ENCODE peak calls at places on chromosomes 16 and 17, in nine cellular contexts. One of them, this sample, is unnamed.

GRCh38 chr17:5986644-5987043 is 83.5 kb upstream of the WSCD1 start:
- DNase-seq in uterus: no peak
- DNase-seq in adrenal gland: no peak
- DNase-seq in heart left ventricle: no peak
- DNase-seq in Peyer's patch: no peak
- DNase-seq in GM12891: no peak
- DNase-seq in sigmoid colon: no peak
- DNase-seq in esophagus squamous epithelium: no peak
- DNase-seq in endothelial cell of umbilical vein: no peak
- DNase-seq in this sample: no peak

GRCh38 chr17:46157443-46158107 is 35.7 kb downstream of the KANSL1 start:
- DNase-seq in uterus: no peak
- DNase-seq in adrenal gland: no peak
- DNase-seq in heart left ventricle: no peak
- DNase-seq in Peyer's patch: no peak
- DNase-seq in GM12891: no peak
- DNase-seq in sigmoid colon: no peak
- DNase-seq in esophagus squamous epithelium: no peak
- DNase-seq in endothelial cell of umbilical vein: peak
- DNase-seq in this sample: no peak

GRCh38 chr17:61449707-61450640 is 2.2 kb upstream of the TBX4 start:
- DNase-seq in uterus: no peak
- DNase-seq in adrenal gland: no peak
- DNase-seq in heart left ventricle: no peak
- DNase-seq in Peyer's patch: no peak
- DNase-seq in GM12891: no peak
- DNase-seq in sigmoid colon: no peak
- DNase-seq in esophagus squamous epithelium: no peak
- DNase-seq in endothelial cell of umbilical vein: no peak
- DNase-seq in this sample: no peak

GRCh38 chr17:78539771-78540170 is 37.4 kb downstream of the DNAH17 start:
- DNase-seq in uterus: no peak
- DNase-seq in adrenal gland: no peak
- DNase-seq in heart left ventricle: no peak
- DNase-seq in Peyer's patch: no peak
- DNase-seq in GM12891: no peak
- DNase-seq in sigmoid colon: peak
- DNase-seq in esophagus squamous epithelium: no peak
- DNase-seq in endothelial cell of umbilical vein: no peak
- DNase-seq in this sample: no peak

GRCh38 chr16:88688013-88688778 is 1.9 kb upstream of the SNAI3 start:
- DNase-seq in uterus: no peak
- DNase-seq in adrenal gland: no peak
- DNase-seq in heart left ventricle: no peak
- DNase-seq in Peyer's patch: peak
- DNase-seq in GM12891: no peak
- DNase-seq in sigmoid colon: no peak
- DNase-seq in esophagus squamous epithelium: no peak
- DNase-seq in endothelial cell of umbilical vein: no peak
- DNase-seq in this sample: no peak

GRCh38 chr16:35506018-35506897 is 2046.8 kb downstream of the TP53TG3F start:
- DNase-seq in uterus: no peak
- DNase-seq in adrenal gland: no peak
- DNase-seq in heart left ventricle: no peak
- DNase-seq in Peyer's patch: no peak
- DNase-seq in GM12891: no peak
- DNase-seq in sigmoid colon: no peak
- DNase-seq in esophagus squamous epithelium: no peak
- DNase-seq in endothelial cell of umbilical vein: no peak
- DNase-seq in this sample: no peak

GRCh38 chr16:15440852-15441251 is 6.5 kb downstream of the BMERB1 start:
- DNase-seq in uterus: no peak
- DNase-seq in adrenal gland: peak
- DNase-seq in heart left ventricle: no peak
- DNase-seq in Peyer's patch: no peak
- DNase-seq in GM12891: no peak
- DNase-seq in sigmoid colon: no peak
- DNase-seq in esophagus squamous epithelium: no peak
- DNase-seq in endothelial cell of umbilical vein: peak
- DNase-seq in this sample: peak

GRCh38 chr17:81440511-81441244 is 45.4 kb downstream of the BAHCC1 start:
- DNase-seq in uterus: no peak
- DNase-seq in adrenal gland: no peak
- DNase-seq in heart left ventricle: no peak
- DNase-seq in Peyer's patch: no peak
- DNase-seq in GM12891: peak
- DNase-seq in sigmoid colon: no peak
- DNase-seq in esophagus squamous epithelium: no peak
- DNase-seq in endothelial cell of umbilical vein: peak
- DNase-seq in this sample: no peak

GRCh38 chr16:1454561-1454960 is 10.2 kb upstream of the CCDC154 start:
- DNase-seq in uterus: no peak
- DNase-seq in adrenal gland: no peak
- DNase-seq in heart left ventricle: no peak
- DNase-seq in Peyer's patch: no peak
- DNase-seq in GM12891: no peak
- DNase-seq in sigmoid colon: no peak
- DNase-seq in esophagus squamous epithelium: no peak
- DNase-seq in endothelial cell of umbilical vein: no peak
- DNase-seq in this sample: no peak

GRCh38 chr17:55466671-55467070 is 44.6 kb downstream of the SMIM36 start:
- DNase-seq in uterus: no peak
- DNase-seq in adrenal gland: no peak
- DNase-seq in heart left ventricle: peak
- DNase-seq in Peyer's patch: no peak
- DNase-seq in GM12891: no peak
- DNase-seq in sigmoid colon: no peak
- DNase-seq in esophagus squamous epithelium: no peak
- DNase-seq in endothelial cell of umbilical vein: no peak
- DNase-seq in this sample: no peak

GRCh38 chr16:83409347-83409746 is 398.4 kb upstream of the HSBP1 start:
- DNase-seq in uterus: no peak
- DNase-seq in adrenal gland: no peak
- DNase-seq in heart left ventricle: no peak
- DNase-seq in Peyer's patch: no peak
- DNase-seq in GM12891: no peak
- DNase-seq in sigmoid colon: no peak
- DNase-seq in esophagus squamous epithelium: no peak
- DNase-seq in endothelial cell of umbilical vein: no peak
- DNase-seq in this sample: no peak

GRCh38 chr16:29662729-29663019 is 373 bp upstream of the SPN start:
- DNase-seq in uterus: no peak
- DNase-seq in adrenal gland: no peak
- DNase-seq in heart left ventricle: no peak
- DNase-seq in Peyer's patch: no peak
- DNase-seq in GM12891: no peak
- DNase-seq in sigmoid colon: no peak
- DNase-seq in esophagus squamous epithelium: no peak
- DNase-seq in endothelial cell of umbilical vein: no peak
- DNase-seq in this sample: no peak

GRCh38 chr16:79632289-79632688 is 31.8 kb upstream of the MAF start:
- DNase-seq in uterus: no peak
- DNase-seq in adrenal gland: peak
- DNase-seq in heart left ventricle: no peak
- DNase-seq in Peyer's patch: no peak
- DNase-seq in GM12891: no peak
- DNase-seq in sigmoid colon: no peak
- DNase-seq in esophagus squamous epithelium: no peak
- DNase-seq in endothelial cell of umbilical vein: no peak
- DNase-seq in this sample: no peak

DNA sequence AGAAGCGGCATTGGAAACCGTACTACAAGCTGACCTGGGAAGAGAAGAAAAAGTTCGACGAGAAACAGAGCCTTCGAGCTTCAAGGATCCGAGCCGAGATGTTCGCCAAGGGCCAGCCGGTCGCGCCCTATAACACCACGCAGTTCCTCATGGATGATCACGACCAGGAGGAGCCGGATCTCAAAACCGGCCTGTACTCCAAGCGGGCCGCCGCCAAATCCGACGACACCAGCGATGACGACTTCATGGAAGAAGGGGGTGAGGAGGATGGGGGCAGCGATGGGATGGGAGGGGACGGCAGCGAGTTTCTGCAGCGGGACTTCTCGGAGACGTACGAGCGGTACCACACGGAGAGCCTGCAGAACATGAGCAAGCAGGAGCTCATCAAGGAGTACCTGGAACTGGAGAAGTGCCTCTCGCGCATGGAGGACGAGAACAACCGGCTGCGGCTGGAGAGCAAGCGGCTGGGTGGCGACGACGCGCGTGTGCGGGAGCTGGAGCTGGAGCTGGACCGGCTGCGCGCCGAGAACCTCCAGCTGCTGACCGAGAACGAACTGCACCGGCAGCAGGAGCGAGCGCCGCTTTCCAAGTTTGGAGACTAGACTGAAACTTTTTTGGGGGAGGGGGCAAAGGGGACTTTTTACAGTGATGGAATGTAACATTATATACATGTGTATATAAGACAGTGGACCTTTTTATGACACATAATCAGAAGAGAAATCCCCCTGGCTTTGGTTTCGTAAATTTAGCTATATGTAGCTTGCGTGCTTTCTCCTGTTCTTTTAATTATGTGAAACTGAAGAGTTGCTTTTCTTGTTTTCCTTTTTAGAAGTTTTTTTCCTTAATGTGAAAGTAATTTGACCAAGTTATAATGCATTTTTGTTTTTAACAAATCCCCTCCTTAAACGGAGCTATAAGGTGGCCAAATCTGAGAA is 1.7 kb downstream of the HEXIM1 start:
- DNase-seq in uterus: peak
- DNase-seq in adrenal gland: peak
- DNase-seq in heart left ventricle: peak
- DNase-seq in Peyer's patch: peak
- DNase-seq in GM12891: no peak
- DNase-seq in sigmoid colon: peak
- DNase-seq in esophagus squamous epithelium: no peak
- DNase-seq in endothelial cell of umbilical vein: peak
- DNase-seq in this sample: no peak
- TF ChIP-seq POLR2A in uterus: no peak
- TF ChIP-seq POLR2A in adrenal gland: no peak
- TF ChIP-seq POLR2A in heart left ventricle: no peak
- TF ChIP-seq POLR2A in Peyer's patch: no peak
- TF ChIP-seq POLR2A in GM12891: peak
- TF ChIP-seq POLR2A in sigmoid colon: peak
- TF ChIP-seq POLR2A in esophagus squamous epithelium: no peak
- TF ChIP-seq POLR2A in endothelial cell of umbilical vein: peak
- TF ChIP-seq POLR2A in this sample: peak

GRCh38 chr17:40100419-40100668 is at the start of gene NR1D1:
- DNase-seq in uterus: no peak
- DNase-seq in adrenal gland: no peak
- DNase-seq in heart left ventricle: no peak
- DNase-seq in Peyer's patch: no peak
- DNase-seq in GM12891: no peak
- DNase-seq in sigmoid colon: no peak
- DNase-seq in esophagus squamous epithelium: no peak
- DNase-seq in endothelial cell of umbilical vein: no peak
- DNase-seq in this sample: no peak
- TF ChIP-seq POLR2A in uterus: peak
- TF ChIP-seq POLR2A in adrenal gland: peak
- TF ChIP-seq POLR2A in heart left ventricle: peak
- TF ChIP-seq POLR2A in Peyer's patch: peak
- TF ChIP-seq POLR2A in GM12891: no peak
- TF ChIP-seq POLR2A in sigmoid colon: peak
- TF ChIP-seq POLR2A in esophagus squamous epithelium: no peak
- TF ChIP-seq POLR2A in endothelial cell of umbilical vein: peak
- TF ChIP-seq POLR2A in this sample: peak

GRCh38 chr17:20191066-20191465 is 181.9 kb downstream of the SPECC1 start:
- DNase-seq in uterus: no peak
- DNase-seq in adrenal gland: no peak
- DNase-seq in heart left ventricle: no peak
- DNase-seq in Peyer's patch: no peak
- DNase-seq in GM12891: no peak
- DNase-seq in sigmoid colon: no peak
- DNase-seq in esophagus squamous epithelium: no peak
- DNase-seq in endothelial cell of umbilical vein: no peak
- DNase-seq in this sample: no peak

GRCh38 chr17:20189322-20189721 is 180.2 kb downstream of the SPECC1 start:
- DNase-seq in uterus: no peak
- DNase-seq in adrenal gland: peak
- DNase-seq in heart left ventricle: no peak
- DNase-seq in Peyer's patch: no peak
- DNase-seq in GM12891: no peak
- DNase-seq in sigmoid colon: no peak
- DNase-seq in esophagus squamous epithelium: no peak
- DNase-seq in endothelial cell of umbilical vein: no peak
- DNase-seq in this sample: peak

GRCh38 chr17:20187049-20187448 is 177.9 kb downstream of the SPECC1 start:
- DNase-seq in uterus: no peak
- DNase-seq in adrenal gland: no peak
- DNase-seq in heart left ventricle: no peak
- DNase-seq in Peyer's patch: no peak
- DNase-seq in GM12891: no peak
- DNase-seq in sigmoid colon: no peak
- DNase-seq in esophagus squamous epithelium: no peak
- DNase-seq in endothelial cell of umbilical vein: no peak
- DNase-seq in this sample: no peak

GRCh38 chr17:20190605-20191004 is 181.4 kb downstream of the SPECC1 start:
- DNase-seq in uterus: no peak
- DNase-seq in adrenal gland: no peak
- DNase-seq in heart left ventricle: no peak
- DNase-seq in Peyer's patch: no peak
- DNase-seq in GM12891: no peak
- DNase-seq in sigmoid colon: no peak
- DNase-seq in esophagus squamous epithelium: no peak
- DNase-seq in endothelial cell of umbilical vein: no peak
- DNase-seq in this sample: no peak

DNA sequence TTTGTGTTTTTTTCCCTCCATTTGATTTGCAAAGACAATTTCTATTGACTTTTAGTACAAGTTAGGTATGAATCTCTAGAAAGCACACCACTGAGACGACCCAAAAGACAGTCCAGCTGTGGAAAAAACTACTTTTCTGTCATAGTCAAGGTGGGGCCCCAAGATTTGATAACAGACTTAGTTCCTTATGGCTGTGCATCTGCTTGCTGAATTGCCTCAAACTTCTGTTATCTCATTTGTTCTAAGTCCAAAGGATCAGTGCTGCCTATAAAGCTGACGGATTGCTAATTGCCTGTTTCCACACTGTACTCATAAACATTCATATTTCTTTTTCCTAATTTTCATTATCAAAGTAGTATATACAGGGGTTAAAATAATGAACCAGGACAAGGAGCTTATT is 180.8 kb downstream of the SPECC1 start:
- DNase-seq in uterus: no peak
- DNase-seq in adrenal gland: no peak
- DNase-seq in heart left ventricle: no peak
- DNase-seq in Peyer's patch: no peak
- DNase-seq in GM12891: no peak
- DNase-seq in sigmoid colon: no peak
- DNase-seq in esophagus squamous epithelium: no peak
- DNase-seq in endothelial cell of umbilical vein: no peak
- DNase-seq in this sample: no peak
- TF ChIP-seq POLR2A in uterus: no peak
- TF ChIP-seq POLR2A in adrenal gland: no peak
- TF ChIP-seq POLR2A in heart left ventricle: no peak
- TF ChIP-seq POLR2A in Peyer's patch: no peak
- TF ChIP-seq POLR2A in GM12891: no peak
- TF ChIP-seq POLR2A in sigmoid colon: no peak
- TF ChIP-seq POLR2A in esophagus squamous epithelium: no peak
- TF ChIP-seq POLR2A in endothelial cell of umbilical vein: no peak
- TF ChIP-seq POLR2A in this sample: no peak

DNA sequence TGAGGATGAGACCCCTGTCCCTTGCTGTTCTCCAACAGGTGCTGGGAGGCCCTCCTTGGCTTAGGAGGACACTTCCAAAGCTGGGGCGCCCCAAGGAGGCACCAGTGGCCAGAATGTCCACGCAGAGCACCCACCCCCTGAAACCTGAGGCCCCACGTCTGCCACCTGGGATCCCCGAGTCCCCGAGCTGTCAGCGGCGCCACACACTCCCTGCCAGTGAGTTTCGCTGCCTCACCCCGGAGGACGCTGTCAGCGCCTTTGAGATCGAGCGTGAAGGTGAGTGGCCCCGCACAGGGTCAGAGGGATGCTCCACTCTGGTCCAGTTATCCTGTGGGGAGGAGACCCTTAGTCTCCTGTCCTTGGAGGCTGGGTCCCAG is 1.2 kb downstream of the AANAT start:
- DNase-seq in uterus: no peak
- DNase-seq in adrenal gland: no peak
- DNase-seq in heart left ventricle: no peak
- DNase-seq in Peyer's patch: no peak
- DNase-seq in GM12891: no peak
- DNase-seq in sigmoid colon: no peak
- DNase-seq in esophagus squamous epithelium: no peak
- DNase-seq in endothelial cell of umbilical vein: no peak
- DNase-seq in this sample: no peak
- TF ChIP-seq POLR2A in uterus: no peak
- TF ChIP-seq POLR2A in adrenal gland: no peak
- TF ChIP-seq POLR2A in heart left ventricle: no peak
- TF ChIP-seq POLR2A in Peyer's patch: no peak
- TF ChIP-seq POLR2A in GM12891: no peak
- TF ChIP-seq POLR2A in sigmoid colon: no peak
- TF ChIP-seq POLR2A in esophagus squamous epithelium: no peak
- TF ChIP-seq POLR2A in endothelial cell of umbilical vein: no peak
- TF ChIP-seq POLR2A in this sample: no peak

This sample was measured in H54.